ENCODE peak calls at places on chromosomes 2 and 18, in nine cellular contexts. K, V, J, S, H, F, W, A and Y are unnamed samples.

GRCh38 chr2:218478544-218478943 is 59.6 kb downstream of the VIL1 start:
- DNase-seq in K (no peak), V (no peak), J (no peak), S (no peak), H (no peak), F (no peak), W (no peak), A (no peak), Y (no peak)

GRCh38 chr18:9403795-9404564 is 69.4 kb downstream of the TWSG1 start:
- DNase-seq in K (no peak), V (no peak), J (no peak), S (no peak), H (no peak), F (no peak), W (no peak), A (no peak), Y (no peak)

GRCh38 chr2:86214503-86214832 is 15.2 kb downstream of the MRPL35 start:
- DNase-seq in K (no peak), V (no peak), J (no peak), S (no peak), H (no peak), F (no peak), W (no peak), A (no peak), Y (no peak)

GRCh38 chr2:107585851-107586250 is 240.8 kb upstream of the RGPD4 start:
- DNase-seq in K (no peak), V (no peak), J (no peak), S (no peak), H (no peak), F (no peak), W (no peak), A (peak), Y (no peak)

GRCh38 chr2:45439788-45440773 is 171.0 kb downstream of the SRBD1 start:
- DNase-seq in K (no peak), V (no peak), J (no peak), S (no peak), H (no peak), F (no peak), W (no peak), A (no peak), Y (no peak)

GRCh38 chr2:234289789-234290188 is 207.1 kb downstream of the ARL4C start:
- DNase-seq in K (peak), V (no peak), J (no peak), S (peak), H (no peak), F (no peak), W (no peak), A (peak), Y (no peak)

GRCh38 chr2:158323381-158323780 is 133.2 kb downstream of the CCDC148 start:
- DNase-seq in K (no peak), V (no peak), J (no peak), S (no peak), H (no peak), F (no peak), W (no peak), A (no peak), Y (no peak)

GRCh38 chr18:27901424-27902226 is 275.3 kb downstream of the CDH2 start:
- DNase-seq in K (no peak), V (no peak), J (no peak), S (no peak), H (no peak), F (no peak), W (no peak), A (no peak), Y (no peak)

GRCh38 chr18:1965016-1965415 is 606.3 kb downstream of the METTL4 start:
- DNase-seq in K (no peak), V (no peak), J (no peak), S (no peak), H (no peak), F (no peak), W (no peak), A (no peak), Y (no peak)

GRCh38 chr18:36629836-36630235 is 199.0 kb downstream of the TPGS2 start:
- DNase-seq in K (no peak), V (no peak), J (no peak), S (no peak), H (no peak), F (no peak), W (no peak), A (no peak), Y (no peak)

GRCh38 chr2:102442967-102443828 is 20.2 kb downstream of the IL18RAP start:
- DNase-seq in K (no peak), V (peak), J (no peak), S (peak), H (no peak), F (no peak), W (no peak), A (peak), Y (peak)

GRCh38 chr2:5433855-5434254 is 258.3 kb upstream of the SOX11 start:
- DNase-seq in K (no peak), V (no peak), J (no peak), S (no peak), H (no peak), F (no peak), W (no peak), A (no peak), Y (no peak)

GRCh38 chr2:86566158-86566827 is 3.0 kb upstream of the CHMP3 start:
- DNase-seq in K (no peak), V (no peak), J (no peak), S (no peak), H (no peak), F (no peak), W (peak), A (no peak), Y (no peak)

GRCh38 chr2:227462463-227462951 is 9.4 kb upstream of the AGFG1 start:
- DNase-seq in K (no peak), V (no peak), J (no peak), S (no peak), H (no peak), F (no peak), W (no peak), A (no peak), Y (no peak)

GRCh38 chr2:190959911-190960788 is 53.8 kb downstream of the STAT1 start:
- DNase-seq in K (no peak), V (no peak), J (no peak), S (no peak), H (no peak), F (no peak), W (no peak), A (no peak), Y (no peak)

GRCh38 chr2:75424936-75425619 is 135.7 kb downstream of the EVA1A start:
- DNase-seq in K (no peak), V (no peak), J (no peak), S (no peak), H (no peak), F (peak), W (no peak), A (peak), Y (peak)

GRCh38 chr2:32553829-32554432 is 73.9 kb upstream of the TTC27 start:
- DNase-seq in K (no peak), V (peak), J (no peak), S (peak), H (no peak), F (no peak), W (no peak), A (peak), Y (peak)

GRCh38 chr2:84971799-84972790 is 1.1 kb downstream of the KCMF1 start:
- DNase-seq in K (peak), V (peak), J (peak), S (no peak), H (peak), F (peak), W (peak), A (no peak), Y (no peak)

GRCh38 chr2:218026244-218026643 is 23.4 kb upstream of the TNS1 start:
- DNase-seq in K (no peak), V (no peak), J (no peak), S (no peak), H (peak), F (no peak), W (no peak), A (no peak), Y (no peak)

GRCh38 chr2:221123396-221123795 is 448.7 kb downstream of the EPHA4 start:
- DNase-seq in K (no peak), V (no peak), J (no peak), S (no peak), H (no peak), F (no peak), W (no peak), A (no peak), Y (no peak)

GRCh38 chr2:221129657-221130056 is 442.4 kb downstream of the EPHA4 start:
- DNase-seq in K (no peak), V (no peak), J (no peak), S (no peak), H (no peak), F (no peak), W (no peak), A (no peak), Y (no peak)

GRCh38 chr2:221125691-221126090 is 446.4 kb downstream of the EPHA4 start:
- DNase-seq in K (no peak), V (no peak), J (no peak), S (no peak), H (no peak), F (no peak), W (no peak), A (peak), Y (no peak)

GRCh38 chr2:221120643-221121042 is 451.5 kb downstream of the EPHA4 start:
- DNase-seq in K (no peak), V (no peak), J (no peak), S (no peak), H (no peak), F (no peak), W (no peak), A (no peak), Y (no peak)

DNA sequence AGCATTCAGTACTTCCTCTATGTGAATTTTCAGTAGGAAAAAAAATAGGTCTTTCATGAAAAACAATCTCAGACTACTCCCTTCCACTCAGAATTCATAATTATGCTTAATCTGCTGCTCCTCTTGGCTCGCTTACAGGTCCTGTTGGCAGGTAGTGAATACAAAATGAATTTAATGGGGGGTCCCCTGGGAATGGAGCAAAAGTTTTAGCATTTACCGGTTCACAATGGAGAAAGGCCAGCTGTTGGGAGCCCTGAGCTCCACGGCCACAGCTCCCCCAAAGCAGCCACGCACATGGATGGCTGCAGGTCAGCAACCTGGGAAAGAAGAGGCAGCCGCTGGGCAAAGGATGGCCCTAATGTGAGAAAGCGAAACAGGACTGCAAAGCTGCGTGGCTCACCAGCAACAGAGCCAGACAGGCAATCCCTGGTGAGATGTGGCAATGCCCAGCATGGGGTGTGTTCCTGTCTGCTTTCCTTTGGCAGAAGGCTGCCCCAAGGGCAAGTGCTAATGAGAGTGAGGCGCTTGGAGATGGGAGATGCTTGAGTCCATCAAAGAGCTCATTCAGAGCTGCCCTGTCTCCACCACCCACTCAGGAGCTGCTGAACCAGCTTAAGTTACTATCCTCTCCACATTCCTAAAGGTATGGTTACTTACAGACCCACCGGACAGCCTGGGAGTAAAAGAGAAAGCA is 447.4 kb downstream of the EPHA4 start:
- DNase-seq in K (no peak), V (no peak), J (peak), S (no peak), H (no peak), F (no peak), W (no peak), A (peak), Y (no peak)
- H3K4me3 ChIP-seq in K (no peak), V (no peak), J (peak), S (no peak), H (no peak), F (no peak), W (no peak), A (no peak), Y (no peak)

GRCh38 chr2:35714883-35715282 is 640.7 kb upstream of the CRIM1 start:
- DNase-seq in K (no peak), V (no peak), J (no peak), S (no peak), H (no peak), F (no peak), W (no peak), A (peak), Y (no peak)
- H3K4me3 ChIP-seq in K (no peak), V (no peak), J (no peak), S (no peak), H (no peak), F (no peak), W (no peak), A (no peak), Y (no peak)

GRCh38 chr2:74107071-74107470 is 40.6 kb downstream of the BOLA3 start:
- DNase-seq in K (no peak), V (no peak), J (no peak), S (no peak), H (no peak), F (no peak), W (no peak), A (no peak), Y (no peak)
- H3K4me3 ChIP-seq in K (no peak), V (no peak), J (no peak), S (no peak), H (no peak), F (no peak), W (no peak), A (no peak), Y (no peak)

GRCh38 chr2:27079233-27080139 is 1.1 kb downstream of the EMILIN1 start:
- DNase-seq in K (no peak), V (no peak), J (no peak), S (no peak), H (no peak), F (no peak), W (no peak), A (no peak), Y (no peak)
- H3K4me3 ChIP-seq in K (peak), V (no peak), J (peak), S (no peak), H (peak), F (peak), W (no peak), A (peak), Y (no peak)